ENCODE peak calls at places on chromosomes 5 and 9, in six cellular contexts. D, V, N, T, I and J are unnamed samples.

GRCh38 chr5:72447751-72448150 is 59.5 kb downstream of the ZNF366 start:
- DNase-seq in D (no peak), V (no peak), N (no peak), T (no peak), I (no peak), J (no peak)

GRCh38 chr9:98785333-98785933 is 10.9 kb downstream of the ANKS6 start:
- DNase-seq in D (no peak), V (no peak), N (no peak), T (no peak), I (peak), J (no peak)

GRCh38 chr5:82163459-82164108 is 114.6 kb downstream of the RPS23 start:
- DNase-seq in D (peak), V (no peak), N (peak), T (no peak), I (no peak), J (no peak)

GRCh38 chr9:77927265-77927664 is 104.3 kb downstream of the GNAQ start:
- DNase-seq in D (peak), V (no peak), N (peak), T (peak), I (no peak), J (no peak)

GRCh38 chr5:20606006-20606405 is 618.0 kb upstream of the CDH18 start:
- DNase-seq in D (no peak), V (no peak), N (no peak), T (no peak), I (no peak), J (no peak)

GRCh38 chr9:79570449-79571308 is 1.1 kb upstream of the TLE4 start:
- DNase-seq in D (peak), V (no peak), N (peak), T (no peak), I (no peak), J (peak)

GRCh38 chr5:37709020-37709419 is 130.8 kb downstream of the GDNF start:
- DNase-seq in D (no peak), V (no peak), N (no peak), T (no peak), I (no peak), J (no peak)

GRCh38 chr5:103847060-103847459 is 284.5 kb upstream of the NUDT12 start:
- DNase-seq in D (peak), V (no peak), N (no peak), T (no peak), I (no peak), J (peak)

GRCh38 chr5:1840071-1840547 is 38.9 kb downstream of the NDUFS6 start:
- DNase-seq in D (no peak), V (no peak), N (no peak), T (no peak), I (no peak), J (no peak)

GRCh38 chr5:173880306-173880985 is 7.7 kb upstream of the CPEB4 start:
- DNase-seq in D (peak), V (no peak), N (no peak), T (peak), I (no peak), J (no peak)